ENCODE peak calls at places on chromosome 2, in eight cellular contexts. Q is adipocyte; G is 8988T; U is activated CD8-positive, alpha-beta memory T cell treated with anti-CD3 and anti-CD28 coated beads for 24 hours; D is ACHN; N is stimulated activated CD4-positive, alpha-beta T cell treated with anti-CD3 and anti-CD28 coated beads, Interleukin-2, amount 100 ng/mL, for 4 hours; C is neural crest cell; H is substantia nigra. R is an unnamed sample.

GRCh38 chr2:129491251-129491817 is 488.1 kb upstream of the RAB6C start:
- DNase-seq in Q (no peak), G (no peak), U (no peak), D (no peak), N (no peak), C (no peak), H (no peak), R (no peak)

GRCh38 chr2:31199206-31199605 is 18.1 kb downstream of the CAPN14 start:
- DNase-seq in Q (no peak), G (no peak), U (peak; percentile 26), D (no peak), N (no peak), C (no peak), H (no peak), R (no peak)

GRCh38 chr2:219466816-219467735 is 31.6 kb upstream of the GMPPA start:
- DNase-seq in Q (no peak), G (no peak), U (no peak), D (no peak), N (no peak), C (no peak), H (no peak), R (no peak)

GRCh38 chr2:191580581-191580980 is 97.4 kb upstream of the NABP1 start:
- DNase-seq in Q (no peak), G (no peak), U (no peak), D (no peak), N (no peak), C (no peak), H (no peak), R (no peak)

GRCh38 chr2:62577994-62578836 is 72.2 kb upstream of the TMEM17 start:
- DNase-seq in Q (peak; percentile 84), G (no peak), U (no peak), D (peak; percentile 78), N (no peak), C (no peak), H (no peak), R (no peak)

GRCh38 chr2:70607121-70607551 is 53.5 kb upstream of the TGFA start:
- DNase-seq in Q (no peak), G (no peak), U (no peak), D (no peak), N (no peak), C (no peak), H (no peak), R (no peak)

GRCh38 chr2:80396276-80396675 is 91.7 kb upstream of the LRRTM1 start:
- DNase-seq in Q (no peak), G (no peak), U (no peak), D (no peak), N (no peak), C (no peak), H (peak; percentile 1), R (no peak)

GRCh38 chr2:203983064-203983715 is 46.6 kb downstream of the ICOS start:
- DNase-seq in Q (no peak), G (no peak), U (no peak), D (no peak), N (no peak), C (no peak), H (no peak), R (no peak)

GRCh38 chr2:106106627-106107508 is 87.2 kb downstream of the UXS1 start:
- DNase-seq in Q (no peak), G (no peak), U (no peak), D (no peak), N (no peak), C (no peak), H (no peak), R (no peak)

GRCh38 chr2:188622898-188623297 is 331.2 kb downstream of the GULP1 start:
- DNase-seq in Q (no peak), G (no peak), U (no peak), D (no peak), N (no peak), C (no peak), H (no peak), R (no peak)

GRCh38 chr2:134586289-134586980 is 132.4 kb downstream of the TMEM163 start:
- DNase-seq in Q (no peak), G (no peak), U (no peak), D (no peak), N (no peak), C (no peak), H (no peak), R (no peak)

GRCh38 chr2:174593574-174594203 is 3.9 kb downstream of the WIPF1 start:
- DNase-seq in Q (peak; percentile 43), G (no peak), U (peak; percentile 77), D (peak; percentile 43), N (peak; percentile 46), C (no peak), H (no peak), R (no peak)

GRCh38 chr2:218717262-218717661 is 6.6 kb downstream of the TTLL4 start:
- DNase-seq in Q (no peak), G (no peak), U (no peak), D (peak; percentile 55), N (no peak), C (no peak), H (no peak), R (no peak)

GRCh38 chr2:157325786-157326185 is at the start of gene ERMN:
- DNase-seq in Q (no peak), G (no peak), U (no peak), D (no peak), N (no peak), C (no peak), H (peak; percentile 25), R (no peak)

GRCh38 chr2:32061973-32062861 is 1.1 kb upstream of the SPAST start:
- DNase-seq in Q (peak; percentile 52), G (no peak), U (no peak), D (peak; percentile 78), N (no peak), C (no peak), H (peak; percentile 2), R (peak; percentile 27)

GRCh38 chr2:230267556-230267955 is 42.0 kb downstream of the SP140 start:
- DNase-seq in Q (no peak), G (no peak), U (no peak), D (no peak), N (no peak), C (no peak), H (no peak), R (no peak)

GRCh38 chr2:191023235-191023679 is 9.3 kb upstream of the STAT1 start:
- DNase-seq in Q (no peak), G (no peak), U (no peak), D (no peak), N (no peak), C (no peak), H (no peak), R (no peak)

GRCh38 chr2:98295275-98295674 is 51.0 kb upstream of the CNGA3 start:
- DNase-seq in Q (no peak), G (no peak), U (no peak), D (no peak), N (no peak), C (no peak), H (no peak), R (no peak)

GRCh38 chr2:197571622-197572271 is 55.9 kb downstream of the MOB4 start:
- DNase-seq in Q (peak; percentile 80), G (peak; percentile 32), U (no peak), D (peak; percentile 75), N (no peak), C (no peak), H (no peak), R (no peak)

GRCh38 chr2:148447877-148448276 is 196.7 kb upstream of the EPC2 start:
- DNase-seq in Q (no peak), G (no peak), U (no peak), D (no peak), N (no peak), C (no peak), H (no peak), R (no peak)

GRCh38 chr2:203280428-203281064 is 41.7 kb downstream of the CYP20A1 start:
- DNase-seq in Q (peak; percentile 13), G (no peak), U (no peak), D (no peak), N (no peak), C (no peak), H (no peak), R (no peak)

GRCh38 chr2:183998041-183998796 is 600.1 kb upstream of the ZNF804A start:
- DNase-seq in Q (no peak), G (no peak), U (no peak), D (no peak), N (no peak), C (no peak), H (no peak), R (no peak)

GRCh38 chr2:85998071-85998991 is 107.4 kb downstream of the POLR1A start:
- DNase-seq in Q (peak; percentile 85), G (no peak), U (no peak), D (no peak), N (no peak), C (no peak), H (no peak), R (no peak)

GRCh38 chr2:229843613-229844012 is 78.2 kb downstream of the TRIP12 start:
- DNase-seq in Q (no peak), G (no peak), U (no peak), D (no peak), N (no peak), C (no peak), H (no peak), R (no peak)

GRCh38 chr2:73212448-73213176 is 1.4 kb upstream of the SMYD5 start:
- DNase-seq in Q (peak; percentile 92), G (peak; percentile 81), U (peak; percentile 89), D (peak; percentile 74), N (peak; percentile 49), C (peak; percentile 73), H (peak; percentile 46), R (no peak)

GRCh38 chr2:58796239-58796638 is 555.1 kb upstream of the FANCL start:
- DNase-seq in Q (no peak), G (no peak), U (no peak), D (no peak), N (no peak), C (no peak), H (no peak), R (no peak)

GRCh38 chr2:72127401-72128058 is 20.1 kb downstream of the CYP26B1 start:
- DNase-seq in Q (no peak), G (no peak), U (peak; percentile 41), D (no peak), N (no peak), C (no peak), H (no peak), R (peak; percentile 62)

GRCh38 chr2:202632682-202633081 is 2.1 kb upstream of the FAM117B start:
- DNase-seq in Q (no peak), G (no peak), U (no peak), D (no peak), N (no peak), C (no peak), H (no peak), R (no peak)

GRCh38 chr2:126409850-126410249 is 246.1 kb upstream of the GYPC start:
- DNase-seq in Q (no peak), G (no peak), U (no peak), D (no peak), N (no peak), C (no peak), H (no peak), R (no peak)

GRCh38 chr2:171522057-171522803 is at the start of gene CYBRD1:
- DNase-seq in Q (peak; percentile 95), G (peak; percentile 46), U (peak; percentile 62), D (peak; percentile 88), N (no peak), C (peak; percentile 45), H (peak; percentile 89), R (peak; percentile 72)

GRCh38 chr2:15748736-15749323 is 157.2 kb downstream of the DDX1 start:
- DNase-seq in Q (no peak), G (peak; percentile 67), U (no peak), D (peak; percentile 67), N (no peak), C (peak; percentile 55), H (no peak), R (peak; percentile 71)

GRCh38 chr2:85049236-85049635 is 78.3 kb downstream of the KCMF1 start:
- DNase-seq in Q (no peak), G (no peak), U (no peak), D (no peak), N (no peak), C (no peak), H (no peak), R (no peak)

GRCh38 chr2:239806276-239806675 is 218.9 kb downstream of the NDUFA10 start:
- DNase-seq in Q (no peak), G (no peak), U (peak; percentile 15), D (no peak), N (no peak), C (no peak), H (no peak), R (peak; percentile 60)

GRCh38 chr2:163655672-163656071 is 80.1 kb downstream of the FIGN start:
- DNase-seq in Q (no peak), G (no peak), U (no peak), D (no peak), N (no peak), C (no peak), H (no peak), R (no peak)